ENCODE peak calls at places on chromosome 9, in nine cellular contexts. X is H9, J is neural progenitor cell, K is neuronal stem cell, B is K562, F is astrocyte, A is Karpas-422, N is PC-3, W is HCT116. G is an unnamed sample.

GRCh38 chr9:88418715-88419540 is 30.7 kb downstream of the SPIN1 start:
- DNase-seq in X (peak; percentile 68), J (no peak), K (no peak), B (no peak), F (peak; percentile 56), A (no peak), N (no peak), W (no peak), G (no peak)

GRCh38 chr9:134597041-134597913 is 44.3 kb upstream of the COL5A1 start:
- DNase-seq in X (no peak), J (no peak), K (no peak), B (no peak), F (peak; percentile 73), A (no peak), N (peak; percentile 31), W (no peak), G (no peak)

GRCh38 chr9:124465736-124466135 is 15.5 kb downstream of the ADGRD2 start:
- DNase-seq in X (no peak), J (no peak), K (no peak), B (no peak), F (no peak), A (no peak), N (no peak), W (no peak), G (no peak)

GRCh38 chr9:18396102-18396728 is 77.7 kb upstream of the ADAMTSL1 start:
- DNase-seq in X (no peak), J (peak; percentile 4), K (no peak), B (no peak), F (no peak), A (peak; percentile 79), N (peak; percentile 29), W (no peak), G (no peak)

GRCh38 chr9:126417007-126417406 is 90.4 kb downstream of the MVB12B start:
- DNase-seq in X (no peak), J (no peak), K (no peak), B (no peak), F (no peak), A (no peak), N (no peak), W (peak; percentile 35), G (no peak)

GRCh38 chr9:21831841-21832509 is 29.5 kb downstream of the MTAP start:
- DNase-seq in X (no peak), J (no peak), K (no peak), B (no peak), F (peak; percentile 94), A (no peak), N (peak; percentile 59), W (no peak), G (peak; percentile 71)

GRCh38 chr9:33320568-33321261 is 30.4 kb downstream of the NFX1 start:
- DNase-seq in X (no peak), J (no peak), K (no peak), B (no peak), F (peak; percentile 95), A (no peak), N (peak; percentile 87), W (no peak), G (no peak)

GRCh38 chr9:34457266-34458012 is 931 bp downstream of the FAM219A start:
- DNase-seq in X (peak; percentile 73), J (peak; percentile 74), K (peak; percentile 27), B (peak; percentile 38), F (peak; percentile 69), A (peak; percentile 49), N (peak; percentile 62), W (no peak), G (no peak)

GRCh38 chr9:131959887-131960286 is 119.8 kb downstream of the MED27 start:
- DNase-seq in X (no peak), J (no peak), K (no peak), B (no peak), F (no peak), A (no peak), N (no peak), W (no peak), G (no peak)

GRCh38 chr9:131697908-131698714 is 41.8 kb downstream of the RAPGEF1 start:
- DNase-seq in X (peak; percentile 66), J (no peak), K (no peak), B (peak; percentile 43), F (no peak), A (no peak), N (no peak), W (no peak), G (no peak)

GRCh38 chr9:83906144-83906543 is 15.1 kb downstream of the KIF27 start:
- DNase-seq in X (no peak), J (no peak), K (no peak), B (no peak), F (no peak), A (no peak), N (peak; percentile 6), W (no peak), G (no peak)

GRCh38 chr9:107489144-107489673 is 360 bp downstream of the KLF4 start:
- DNase-seq in X (no peak), J (no peak), K (no peak), B (no peak), F (no peak), A (no peak), N (peak; percentile 11), W (no peak), G (no peak)

DNA sequence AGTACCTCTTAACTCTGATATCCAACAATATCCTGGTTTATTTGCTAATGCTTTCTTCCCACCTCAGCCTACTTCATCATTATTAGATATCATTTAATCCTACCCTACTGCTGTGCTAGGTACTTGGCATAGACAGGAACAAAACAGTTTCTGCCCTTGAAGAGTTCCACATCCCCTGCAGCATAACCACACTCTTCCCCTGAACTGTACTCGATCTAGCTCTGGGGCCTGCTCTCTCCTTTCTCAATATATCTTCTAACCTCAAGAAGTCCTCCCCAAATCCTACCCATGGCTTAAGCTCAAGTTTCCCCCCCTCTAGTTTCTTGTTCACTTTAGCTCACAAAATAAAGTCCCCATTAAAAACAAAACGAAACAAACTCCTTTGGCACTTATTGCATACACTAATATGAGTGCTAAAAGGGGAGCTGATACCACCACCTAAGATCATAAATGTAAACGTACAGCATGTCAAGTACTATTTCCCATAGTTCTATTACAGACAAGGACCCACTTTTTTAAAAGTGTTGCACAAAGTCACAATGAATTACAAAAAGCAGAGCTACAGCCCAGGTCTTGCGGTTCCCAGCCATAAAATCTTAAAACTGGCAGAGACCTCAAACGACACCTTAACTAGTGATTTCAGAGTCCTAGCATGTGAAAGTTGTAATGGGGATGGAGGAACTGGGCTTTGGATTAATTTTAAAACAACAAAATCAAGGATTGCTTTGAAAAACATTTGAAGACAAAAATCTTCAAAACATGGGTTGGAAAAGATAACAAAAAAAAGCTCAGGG is 80.7 kb downstream of the PTPDC1 start:
- DNase-seq in X (no peak), J (no peak), K (no peak), B (no peak), F (no peak), A (no peak), N (no peak), W (no peak), G (no peak)
- H2AFZ ChIP-seq in X (no peak overlapping the region), J (no peak overlapping the region), K (peak overlapping the region; percentile 90), B (peak overlapping the region; percentile 78), F (no peak overlapping the region), A (peak overlapping the region; percentile 83), N (peak overlapping the region; percentile 64), W (no peak overlapping the region), G (peak overlapping the region; percentile 28)

DNA sequence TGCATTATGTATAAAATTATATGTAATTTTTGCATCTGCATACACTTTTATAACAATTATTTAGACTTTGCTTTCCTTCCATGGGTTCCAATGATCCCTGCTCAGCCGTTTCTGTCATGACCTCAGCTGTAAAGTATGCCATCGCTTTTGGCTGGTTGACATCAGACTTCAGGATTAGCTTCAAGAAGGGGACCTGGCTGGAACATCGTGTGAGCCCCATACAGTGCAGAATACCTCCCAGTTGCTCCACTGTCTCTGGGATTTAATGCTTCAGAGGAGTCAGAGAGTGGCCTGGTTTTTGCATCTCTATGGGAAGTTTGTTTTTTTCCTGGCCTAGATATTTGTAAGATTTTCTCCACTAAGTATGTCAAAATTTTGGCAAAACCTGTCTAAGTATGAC is 217.0 kb downstream of the GABBR2 start:
- DNase-seq in X (no peak), J (peak; percentile 9), K (no peak), B (no peak), F (peak; percentile 69), A (no peak), N (no peak), W (no peak), G (no peak)
- H2AFZ ChIP-seq in X (no peak overlapping the region), J (no peak overlapping the region), K (no peak overlapping the region), B (no peak overlapping the region), F (no peak overlapping the region), A (no peak overlapping the region), N (no peak overlapping the region), W (no peak overlapping the region), G (no peak overlapping the region)

GRCh38 chr9:127734747-127735529 is at the start of gene TOR2A:
- DNase-seq in X (peak; percentile 98), J (peak; percentile 100), K (peak; percentile 98), B (peak; percentile 98), F (peak; percentile 85), A (peak; percentile 99), N (peak; percentile 93), W (peak; percentile 92), G (peak; percentile 81)
- H2AFZ ChIP-seq in X (no peak within 1 kb of the TSS), J (peak within 1 kb of the TSS; percentile 81), K (peak within 1 kb of the TSS; percentile 99), B (peak within 1 kb of the TSS; percentile 98), F (peak within 1 kb of the TSS; percentile 87), A (peak within 1 kb of the TSS; percentile 97), N (peak within 1 kb of the TSS; percentile 83), W (peak within 1 kb of the TSS; percentile 50), G (peak within 1 kb of the TSS; percentile 94)

GRCh38 chr9:137150485-137151060 is 11.6 kb downstream of the GRIN1 start:
- DNase-seq in X (peak; percentile 85), J (no peak), K (no peak), B (peak; percentile 93), F (no peak), A (peak; percentile 97), N (peak; percentile 94), W (peak; percentile 81), G (no peak)

GRCh38 chr9:137149367-137149766 is 10.4 kb downstream of the GRIN1 start:
- DNase-seq in X (no peak), J (no peak), K (no peak), B (no peak), F (no peak), A (no peak), N (no peak), W (no peak), G (no peak)

GRCh38 chr9:137148661-137149060 is 9.7 kb downstream of the GRIN1 start:
- DNase-seq in X (no peak), J (no peak), K (no peak), B (no peak), F (no peak), A (no peak), N (no peak), W (no peak), G (no peak)

GRCh38 chr9:137148242-137148641 is 9.3 kb downstream of the GRIN1 start:
- DNase-seq in X (no peak), J (no peak), K (no peak), B (no peak), F (no peak), A (no peak), N (no peak), W (no peak), G (no peak)

DNA sequence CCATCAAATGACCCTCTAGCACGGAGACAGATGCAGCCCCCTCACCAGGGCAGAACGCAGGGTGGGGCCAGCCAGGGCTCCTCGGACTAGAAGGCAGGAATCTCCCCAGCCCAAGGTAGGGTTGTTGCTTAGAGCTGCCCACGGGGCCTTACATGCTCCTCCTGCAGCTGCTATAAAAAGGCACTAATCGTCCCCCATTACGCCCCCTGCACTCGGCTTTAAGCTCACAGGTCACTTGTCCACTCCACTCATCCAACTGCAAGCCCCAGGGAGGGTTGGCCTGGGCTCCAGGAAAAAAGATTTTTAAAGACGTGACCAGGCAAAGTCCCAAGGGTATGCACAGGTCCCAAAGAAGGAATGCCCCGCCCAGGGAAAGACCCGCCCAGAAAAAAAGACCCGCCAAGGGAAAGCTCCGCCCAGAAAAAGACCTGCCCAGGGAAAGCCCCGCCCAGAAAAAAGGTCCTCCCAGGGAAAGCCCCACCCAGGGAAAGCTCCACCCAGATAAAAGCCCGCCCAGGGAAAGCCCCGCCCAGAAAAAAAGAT is 11.1 kb downstream of the GRIN1 start:
- DNase-seq in X (peak; percentile 83), J (no peak), K (no peak), B (no peak), F (no peak), A (peak; percentile 72), N (no peak), W (no peak), G (no peak)
- H2AFZ ChIP-seq in X (no peak overlapping the region), J (no peak overlapping the region), K (no peak overlapping the region), B (peak overlapping the region; percentile 77), F (no peak overlapping the region), A (no peak overlapping the region), N (peak overlapping the region; percentile 61), W (no peak overlapping the region), G (peak overlapping the region; percentile 13)

G was measured in GM12878.